ENCODE peak calls at places on chromosomes 7 and 10, in four cellular contexts. A, M, K and H are unnamed samples.

GRCh38 chr10:126872768-126873167 is 32.5 kb upstream of the DOCK1 start:
- DNase-seq in A (peak), M (no peak), K (peak), H (no peak)

GRCh38 chr7:98301693-98302470 is 20.4 kb downstream of the BRI3 start:
- DNase-seq in A (no peak), M (no peak), K (no peak), H (no peak)

GRCh38 chr7:118085000-118085399 is 99.0 kb upstream of the LSM8 start:
- DNase-seq in A (no peak), M (no peak), K (no peak), H (no peak)

GRCh38 chr7:155594961-155595366 is 48.6 kb upstream of the CNPY1 start:
- DNase-seq in A (peak), M (no peak), K (no peak), H (no peak)

GRCh38 chr7:138359891-138360582 is 100.0 kb upstream of the TRIM24 start:
- DNase-seq in A (no peak), M (no peak), K (no peak), H (no peak)

GRCh38 chr7:156475666-156476065 is 164.9 kb upstream of the RNF32 start:
- DNase-seq in A (no peak), M (no peak), K (peak), H (peak)

GRCh38 chr7:2198206-2198605 is 34.5 kb downstream of the MAD1L1 start:
- DNase-seq in A (no peak), M (no peak), K (no peak), H (no peak)

GRCh38 chr10:77604941-77605351 is 32.7 kb downstream of the KCNMA1 start:
- DNase-seq in A (no peak), M (no peak), K (no peak), H (no peak)

GRCh38 chr10:72009430-72010081 is 45.4 kb downstream of the CHST3 start:
- DNase-seq in A (no peak), M (peak), K (peak), H (peak)

GRCh38 chr7:99375070-99375807 is 709 bp downstream of the ARPC1B start:
- DNase-seq in A (no peak), M (peak), K (no peak), H (peak)

GRCh38 chr7:48875300-48875916 is 48.9 kb upstream of the CDC14C start:
- DNase-seq in A (peak), M (peak), K (peak), H (no peak)

GRCh38 chr7:133984023-133984422 is 143.1 kb upstream of the LRGUK start:
- DNase-seq in A (no peak), M (no peak), K (no peak), H (no peak)

GRCh38 chr10:95906675-95907453 is 911 bp upstream of the CC2D2B start:
- DNase-seq in A (no peak), M (peak), K (peak), H (peak)

GRCh38 chr7:92761391-92762098 is 74.8 kb downstream of the CDK6 start:
- DNase-seq in A (no peak), M (no peak), K (no peak), H (peak)

GRCh38 chr7:143285454-143285756 is 647 bp downstream of the TMEM139 start:
- DNase-seq in A (no peak), M (peak), K (no peak), H (no peak)

GRCh38 chr10:97412891-97413304 is 11.8 kb upstream of the RRP12 start:
- DNase-seq in A (no peak), M (no peak), K (no peak), H (no peak)

GRCh38 chr7:145036592-145037386 is 200.9 kb upstream of the TPK1 start:
- DNase-seq in A (peak), M (no peak), K (peak), H (peak)

GRCh38 chr10:22900841-22901601 is 26.8 kb upstream of the ARMC3 start:
- DNase-seq in A (no peak), M (no peak), K (no peak), H (no peak)

GRCh38 chr10:132418520-132419416 is 21.8 kb downstream of the PWWP2B start:
- DNase-seq in A (no peak), M (peak), K (no peak), H (no peak)

GRCh38 chr7:87413951-87414381 is 61.5 kb downstream of the ABCB4 start:
- DNase-seq in A (no peak), M (peak), K (peak), H (peak)

GRCh38 chr10:127918570-127918969 is 11.7 kb downstream of the PTPRE start:
- DNase-seq in A (no peak), M (no peak), K (no peak), H (no peak)

GRCh38 chr10:8035641-8036520 is 18.6 kb upstream of the GATA3 start:
- DNase-seq in A (no peak), M (no peak), K (peak), H (no peak)

GRCh38 chr7:91692800-91693199 is 187.7 kb downstream of the MTERF1 start:
- DNase-seq in A (no peak), M (no peak), K (no peak), H (no peak)

GRCh38 chr7:30222519-30223213 is 61.7 kb upstream of the ZNRF2 start:
- DNase-seq in A (no peak), M (no peak), K (no peak), H (no peak)

GRCh38 chr10:82910301-82910700 is 1035.3 kb downstream of the NRG3 start:
- DNase-seq in A (no peak), M (no peak), K (no peak), H (peak)

GRCh38 chr7:90666186-90666585 is 70.1 kb downstream of the CDK14 start:
- DNase-seq in A (no peak), M (no peak), K (no peak), H (no peak)

GRCh38 chr7:47782792-47783191 is 165.5 kb downstream of the PKD1L1 start:
- DNase-seq in A (no peak), M (peak), K (no peak), H (no peak)

DNA sequence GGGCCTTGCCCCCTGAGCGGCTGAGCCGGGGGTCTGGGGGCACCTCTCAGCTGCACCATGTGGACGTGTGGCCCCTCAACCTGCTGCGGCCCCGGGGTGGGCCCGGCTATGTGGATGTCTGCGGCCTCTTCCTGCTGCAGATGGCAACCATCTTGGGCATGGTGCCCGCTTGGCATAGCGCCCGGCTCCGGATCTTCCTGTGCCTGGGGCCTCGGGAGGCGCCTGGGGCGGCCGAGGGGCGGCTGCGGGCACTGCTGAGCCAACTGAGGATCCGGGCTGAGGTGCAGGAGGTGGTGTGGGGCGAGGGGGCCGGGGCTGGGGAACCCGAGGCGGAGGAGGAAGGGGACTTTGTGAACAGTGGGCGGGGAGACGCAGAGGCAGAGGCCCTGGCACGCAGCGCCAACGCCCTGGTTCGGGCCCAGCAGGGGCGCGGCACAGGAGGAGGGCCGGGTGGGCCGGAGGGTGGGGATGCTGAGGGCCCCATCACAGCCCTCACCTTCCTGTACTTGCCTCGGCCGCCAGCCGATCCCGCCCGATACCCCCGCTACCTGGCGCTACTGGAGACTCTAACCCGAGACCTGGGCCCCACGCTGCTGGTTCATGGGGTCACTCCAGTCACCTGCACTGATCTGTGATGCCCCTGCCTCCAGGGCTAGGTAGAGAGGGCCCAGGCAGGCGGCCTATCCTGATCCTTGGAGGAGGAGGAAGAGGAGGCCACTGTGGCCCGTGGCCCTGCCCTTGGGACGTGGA is 1.0 kb upstream of the TRIP6 start:
- DNase-seq in A (no peak), M (no peak), K (no peak), H (no peak)
- H2BK12ac ChIP-seq in A (peak), M (peak), K (peak), H (peak)

GRCh38 chr7:4665661-4666060 is 16.4 kb upstream of the FOXK1 start:
- DNase-seq in A (no peak), M (peak), K (no peak), H (peak)
- H2BK5ac ChIP-seq in A (no peak), M (no peak), K (no peak), H (no peak)

DNA sequence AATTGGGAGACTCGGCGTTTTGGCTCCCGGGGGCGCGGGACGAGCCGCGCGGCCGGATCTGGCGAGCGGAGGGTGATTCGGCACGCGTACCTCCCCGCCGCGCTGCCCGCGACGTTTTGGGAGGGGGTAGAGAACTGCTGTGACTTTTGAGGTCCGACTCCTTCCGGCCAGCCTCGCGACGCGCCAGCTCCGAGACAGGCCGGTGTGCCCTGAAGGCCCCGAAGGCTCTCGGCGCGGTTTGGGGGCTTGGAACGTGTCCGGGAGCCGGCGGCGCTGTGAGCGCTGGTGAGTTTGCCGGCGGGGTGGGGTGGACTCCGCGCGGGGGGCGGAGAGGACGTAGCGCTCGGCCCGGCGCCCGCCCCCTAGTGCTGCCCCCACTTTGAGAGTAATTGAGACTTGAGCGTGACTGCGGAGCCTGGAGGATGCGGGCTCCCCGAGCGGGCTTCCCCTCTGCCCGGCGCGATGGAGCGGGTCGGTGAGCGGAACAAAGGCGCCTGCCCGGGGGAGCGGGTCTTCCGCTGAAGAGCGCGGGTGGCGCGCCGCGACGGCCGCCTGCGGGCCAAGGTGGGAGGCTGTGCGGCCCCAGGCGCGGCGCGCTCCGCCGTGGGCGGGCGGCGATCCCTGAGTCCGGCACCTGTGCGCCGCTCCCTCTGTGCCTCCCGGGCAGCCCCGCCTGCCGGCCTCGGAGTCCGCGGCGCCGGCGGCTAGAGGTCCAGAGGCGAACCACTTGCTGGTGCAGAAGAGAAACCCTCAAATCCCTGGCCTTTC is at the start of gene GALNT17:
- DNase-seq in A (no peak), M (no peak), K (peak), H (no peak)
- H3K4me3 ChIP-seq in A (peak), M (peak), K (peak), H (no peak)

GRCh38 chr10:20616918-20617801 is 280.0 kb downstream of the NEBL start:
- DNase-seq in A (no peak), M (no peak), K (no peak), H (no peak)
- H2BK12ac ChIP-seq in A (no peak), M (no peak), K (no peak), H (no peak)

DNA sequence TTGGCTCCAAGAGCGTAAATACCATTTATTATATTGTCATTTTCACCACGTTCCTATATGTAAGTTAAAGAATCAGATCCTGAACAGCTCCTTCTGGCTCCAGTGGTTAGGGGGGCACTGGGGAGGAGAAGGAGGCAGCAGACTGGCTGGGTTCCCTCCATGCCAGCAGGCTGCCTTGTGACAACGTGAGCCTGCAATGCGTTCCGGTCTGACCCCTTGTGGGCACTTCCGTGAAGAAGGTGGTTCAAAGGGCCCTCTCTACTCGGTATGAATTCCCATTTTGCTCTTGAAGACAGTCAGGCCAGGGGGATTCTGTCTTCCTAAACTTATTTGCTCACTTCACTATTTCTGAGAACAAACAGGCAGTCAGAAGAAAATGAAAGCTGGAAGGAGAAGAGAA is 253.4 kb downstream of the BMPER start:
- DNase-seq in A (peak), M (no peak), K (no peak), H (no peak)
- H2BK5ac ChIP-seq in A (no peak), M (no peak), K (no peak), H (no peak)

GRCh38 chr7:22645418-22646181 is 81.4 kb upstream of the IL6 start:
- DNase-seq in A (no peak), M (no peak), K (no peak), H (no peak)

GRCh38 chr7:22639400-22639799 is 87.6 kb upstream of the IL6 start:
- DNase-seq in A (no peak), M (no peak), K (no peak), H (no peak)

GRCh38 chr7:22635349-22635748 is 91.7 kb upstream of the IL6 start:
- DNase-seq in A (no peak), M (no peak), K (no peak), H (no peak)

GRCh38 chr7:22642454-22642853 is 84.5 kb upstream of the IL6 start:
- DNase-seq in A (no peak), M (no peak), K (no peak), H (no peak)

DNA sequence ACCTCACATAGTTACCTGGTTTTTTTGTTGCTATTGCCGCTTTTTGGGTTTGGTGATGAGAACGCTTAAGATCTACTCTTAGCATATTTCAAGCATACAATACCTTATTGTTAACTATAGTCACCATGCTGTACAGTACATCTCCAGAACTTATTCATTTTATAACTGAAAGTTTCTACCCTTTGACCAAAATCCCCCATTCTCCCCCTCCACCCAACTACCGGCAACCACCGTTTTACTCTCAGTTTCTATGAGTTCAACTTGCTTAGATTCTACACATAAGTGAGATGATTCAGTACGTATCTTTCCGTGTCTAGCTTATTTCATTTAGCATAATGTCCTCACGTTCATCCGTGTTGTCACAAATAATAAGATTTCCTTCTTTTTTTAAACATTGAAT is 86.7 kb upstream of the IL6 start:
- DNase-seq in A (no peak), M (no peak), K (no peak), H (no peak)
- H3K4me3 ChIP-seq in A (no peak), M (no peak), K (no peak), H (no peak)

GRCh38 chr7:3495530-3495929 is 194.5 kb downstream of the SDK1 start:
- DNase-seq in A (no peak), M (no peak), K (no peak), H (no peak)
- H2BK12ac ChIP-seq in A (no peak), M (no peak), K (no peak), H (no peak)

GRCh38 chr10:103636996-103637395 is 143.5 kb downstream of the NEURL1 start:
- DNase-seq in A (no peak), M (no peak), K (no peak), H (no peak)
- H2BK5ac ChIP-seq in A (peak), M (no peak), K (peak), H (no peak)